ENCODE peak calls at places on chromosomes 5 and 9, in four cellular contexts. T, R, B and A are unnamed samples.

GRCh38 chr5:175032741-175033151 is 308.4 kb downstream of the MSX2 start:
- DNase-seq in R (no peak), T (no peak), B (no peak), A (no peak)

GRCh38 chr5:40904205-40904993 is 4.9 kb upstream of the C7 start:
- DNase-seq in B (peak; percentile 53), T (peak; percentile 66), R (no peak), A (peak; percentile 58)

GRCh38 chr5:110414360-110414759 is 312.1 kb downstream of the TMEM232 start:
- DNase-seq in B (no peak), T (no peak), R (no peak), A (peak; percentile 9)

GRCh38 chr9:98593354-98594253 is 115.1 kb downstream of the GABBR2 start:
- DNase-seq in B (no peak), T (no peak), R (no peak), A (no peak)

GRCh38 chr9:92492781-92493401 is 10.6 kb upstream of the ASPN start:
- DNase-seq in T (no peak), R (no peak), B (no peak), A (no peak)

GRCh38 chr9:33170464-33171156 is 3.5 kb upstream of the B4GALT1 start:
- DNase-seq in T (peak; percentile 74), R (no peak), B (no peak), A (peak; percentile 54)

GRCh38 chr5:147763791-147764525 is 18.6 kb downstream of the JAKMIP2 start:
- DNase-seq in T (no peak), R (no peak), B (no peak), A (peak; percentile 36)

GRCh38 chr9:96493757-96494156 is 43.8 kb downstream of the HABP4 start:
- DNase-seq in B (no peak), R (no peak), T (no peak), A (no peak)

GRCh38 chr5:133407277-133407632 is 205.1 kb downstream of the FSTL4 start:
- DNase-seq in B (no peak), T (no peak), R (no peak), A (no peak)

GRCh38 chr5:178234753-178235599 is 2.4 kb upstream of the PHYKPL start:
- DNase-seq in R (peak; percentile 89), T (peak; percentile 70), B (peak; percentile 83), A (peak; percentile 53)

GRCh38 chr5:11047051-11047450 is 286.0 kb upstream of the DAP start:
- DNase-seq in T (no peak), B (no peak), R (no peak), A (no peak)

GRCh38 chr5:129135633-129136032 is 41.1 kb downstream of the ISOC1 start:
- DNase-seq in B (no peak), T (no peak), R (no peak), A (no peak)

GRCh38 chr9:131608469-131609115 is 63.3 kb downstream of the PRRT1B start:
- DNase-seq in T (peak; percentile 78), B (peak; percentile 53), R (peak; percentile 91), A (peak; percentile 82)

GRCh38 chr5:6704361-6704851 is 8.8 kb upstream of the TENT4A start:
- DNase-seq in B (peak; percentile 88), T (peak; percentile 81), R (peak; percentile 87), A (peak; percentile 72)

GRCh38 chr5:73789851-73790281 is 163.9 kb downstream of the ARHGEF28 start:
- DNase-seq in R (no peak), B (no peak), T (no peak), A (peak; percentile 41)

GRCh38 chr5:96788112-96788749 is 19.5 kb downstream of the ERAP1 start:
- DNase-seq in R (no peak), T (no peak), B (no peak), A (peak; percentile 10)

GRCh38 chr5:96256795-96257470 is 176.1 kb downstream of the PCSK1 start:
- DNase-seq in B (no peak), T (no peak), R (no peak), A (peak; percentile 87)

GRCh38 chr5:93307557-93307956 is 273.5 kb downstream of the NR2F1-AS1 start:
- DNase-seq in R (no peak), B (no peak), T (no peak), A (no peak)

GRCh38 chr9:129026442-129027223 is 1.5 kb downstream of the SH3GLB2 start:
- DNase-seq in R (no peak), T (no peak), B (no peak), A (no peak)

GRCh38 chr5:147658293-147658932 is 124.1 kb downstream of the JAKMIP2 start:
- DNase-seq in B (no peak), R (no peak), T (no peak), A (no peak)

GRCh38 chr9:24333629-24334028 is 212.1 kb downstream of the IZUMO3 start:
- DNase-seq in B (no peak), R (no peak), T (no peak), A (no peak)

GRCh38 chr5:132474881-132475511 is 15.6 kb downstream of the IRF1 start:
- DNase-seq in B (no peak), T (no peak), R (no peak), A (no peak)

GRCh38 chr9:4620046-4620765 is 41.9 kb upstream of the PLPP6 start:
- DNase-seq in R (no peak), B (no peak), T (no peak), A (no peak)